ENCODE peak calls at places on chromosomes 13 and 19, in five cellular contexts. H is OCI-LY7, J is AG09309, S is adrenal gland, M is brain microvascular endothelial cell. F is an unnamed sample.

GRCh38 chr19:8388612-8388958 is 1.6 kb upstream of the RAB11B start:
- DNase-seq in H (no peak), M (no peak), J (no peak), S (no peak), F (no peak)

GRCh38 chr19:1516395-1516753 is 3.6 kb upstream of the ADAMTSL5 start:
- DNase-seq in J (no peak), S (no peak), H (peak; percentile 56), M (no peak), F (no peak)

GRCh38 chr13:110600261-110600819 is 15.0 kb upstream of the NAXD start:
- DNase-seq in M (no peak), J (no peak), H (no peak), S (no peak), F (no peak)

GRCh38 chr13:84431646-84432045 is 549.4 kb upstream of the SLITRK1 start:
- DNase-seq in H (no peak), M (no peak), S (no peak), J (no peak), F (no peak)

GRCh38 chr13:86881390-86881789 is 789.8 kb upstream of the SLITRK5 start:
- DNase-seq in J (no peak), M (no peak), S (no peak), H (no peak), F (no peak)

GRCh38 chr13:46896346-46897138 is at the start of gene HTR2A:
- DNase-seq in M (peak; percentile 19), J (no peak), H (no peak), S (peak; percentile 44), F (no peak)

GRCh38 chr19:20367811-20368294 is 197.7 kb downstream of the ZNF737 start:
- DNase-seq in H (peak; percentile 65), J (no peak), S (no peak), M (no peak), F (no peak)

GRCh38 chr13:64413529-64413928 is 2816.6 kb downstream of the PCDH9 start:
- DNase-seq in M (no peak), H (no peak), J (no peak), S (no peak), F (no peak)

GRCh38 chr13:47252627-47253026 is 355.8 kb upstream of the HTR2A start:
- DNase-seq in H (no peak), M (no peak), S (no peak), J (no peak), F (no peak)

GRCh38 chr19:3576696-3577443 is 4.1 kb downstream of the HMG20B start:
- DNase-seq in M (no peak), H (no peak), S (peak; percentile 80), J (no peak), F (peak; percentile 38)

GRCh38 chr19:7789447-7789846 is 26.4 kb downstream of the CLEC4M start:
- DNase-seq in H (peak; percentile 18), M (no peak), S (no peak), J (no peak), F (peak; percentile 60)

GRCh38 chr13:32549788-32550187 is 11.2 kb upstream of the N4BP2L2 start:
- DNase-seq in H (no peak), S (no peak), J (no peak), M (no peak), F (no peak)

GRCh38 chr13:57631607-57632275 is at the start of gene PCDH17:
- DNase-seq in J (no peak), H (no peak), S (peak; percentile 30), M (peak; percentile 25), F (peak; percentile 34)

GRCh38 chr19:14575428-14575980 is 3.6 kb upstream of the NDUFB7 start:
- DNase-seq in J (no peak), S (no peak), H (no peak), M (no peak), F (no peak)

GRCh38 chr19:45306040-45306439 is 16.6 kb downstream of the CKM start:
- DNase-seq in H (no peak), S (no peak), M (no peak), J (no peak), F (no peak)

GRCh38 chr13:94641432-94641941 is 39.8 kb downstream of the GPR180 start:
- DNase-seq in J (peak; percentile 43), S (no peak), H (no peak), M (peak; percentile 62), F (no peak)

GRCh38 chr13:85638815-85639393 is 160.3 kb downstream of the SLITRK6 start:
- DNase-seq in H (no peak), M (no peak), J (no peak), S (no peak), F (no peak)

GRCh38 chr13:106490887-106491321 is 44.6 kb downstream of the EFNB2 start:
- DNase-seq in H (no peak), S (no peak), M (no peak), J (no peak), F (no peak)

GRCh38 chr13:83024955-83025594 is 857.2 kb downstream of the SLITRK1 start:
- DNase-seq in M (no peak), J (no peak), H (no peak), S (no peak), F (no peak)

GRCh38 chr19:30551271-30551670 is 179.1 kb downstream of the ZNF536 start:
- DNase-seq in J (no peak), M (no peak), H (no peak), S (no peak), F (no peak)
- TF ChIP-seq CTCF in J (no peak), M (no peak), H (no peak), S (no peak), F (no peak)

GRCh38 chr19:40465025-40465780 is at the start of gene BLVRB:
- DNase-seq in J (peak; percentile 86), S (no peak), H (peak; percentile 40), M (peak; percentile 58), F (no peak)
- TF ChIP-seq CTCF in J (no peak), S (peak; percentile 22), H (no peak), M (no peak), F (no peak)

GRCh38 chr19:40445637-40445944 is 1.5 kb upstream of the SERTAD3 start:
- DNase-seq in J (no peak), H (no peak), M (no peak), S (no peak), F (no peak)

GRCh38 chr19:40443131-40443929 is 805 bp downstream of the SERTAD3 start:
- DNase-seq in J (peak; percentile 97), S (peak; percentile 100), M (peak; percentile 100), H (peak; percentile 100), F (peak; percentile 99)

GRCh38 chr19:40445006-40445312 is 824 bp upstream of the SERTAD3 start:
- DNase-seq in M (no peak), J (no peak), S (no peak), H (no peak), F (no peak)

GRCh38 chr19:40443930-40444180 is 280 bp downstream of the SERTAD3 start:
- DNase-seq in H (peak; percentile 69), M (no peak), S (no peak), J (no peak), F (no peak)

GRCh38 chr19:40444181-40445005 is at the start of gene SERTAD3:
- DNase-seq in J (peak; percentile 69), M (peak; percentile 91), H (peak; percentile 98), S (peak; percentile 97), F (peak; percentile 98)
- TF ChIP-seq CTCF in J (no peak), M (peak; percentile 48), H (peak; percentile 72), S (no peak), F (peak; percentile 44)

GRCh38 chr19:18589380-18590272 is 1.0 kb downstream of the REX1BD start:
- DNase-seq in S (peak; percentile 74), M (peak; percentile 42), J (no peak), H (peak; percentile 80), F (peak; percentile 82)

GRCh38 chr19:18587962-18588610 is 512 bp upstream of the REX1BD start:
- DNase-seq in H (no peak), S (peak; percentile 37), J (no peak), M (no peak), F (no peak)

GRCh38 chr19:18587561-18587960 is 1.0 kb upstream of the REX1BD start:
- DNase-seq in S (no peak), M (no peak), J (no peak), H (no peak), F (no peak)

GRCh38 chr19:18588611-18589379 is at the start of gene REX1BD:
- DNase-seq in J (no peak), H (peak; percentile 94), S (peak; percentile 79), M (peak; percentile 54), F (peak; percentile 88)

GRCh38 chr19:18586311-18586710 is 2.3 kb upstream of the REX1BD start:
- DNase-seq in H (peak; percentile 62), S (no peak), M (no peak), J (no peak), F (no peak)
- TF ChIP-seq CTCF in H (peak; percentile 46), S (no peak), M (no peak), J (peak; percentile 10), F (peak; percentile 12)

GRCh38 chr13:42769650-42770049 is 11.7 kb upstream of the FAM216B start:
- DNase-seq in H (no peak), S (no peak), J (no peak), M (no peak), F (no peak)
- TF ChIP-seq CTCF in H (no peak), S (no peak), J (no peak), M (peak; percentile 34), F (no peak)

F was measured in GM13977.